ENCODE peak calls at places on chromosomes 16 and 17, in five cellular contexts. B, L, J, I and F are unnamed samples. For H3K36me3, the result is how much of the 10 kb centered on the place peaks cover.

GRCh38 chr17:47274319-47275069 is 20.9 kb downstream of the ITGB3 start:
- DNase-seq in B (no peak), L (no peak), J (no peak), I (no peak), F (no peak)

GRCh38 chr16:50814541-50814940 is 72.7 kb downstream of the CYLD start:
- DNase-seq in B (no peak), L (no peak), J (no peak), I (no peak), F (no peak)

GRCh38 chr16:72501739-72502653 is 330.0 kb upstream of the PMFBP1 start:
- DNase-seq in B (peak), L (no peak), J (peak), I (peak), F (peak)

GRCh38 chr17:3585826-3586225 is 23.4 kb downstream of the TRPV1 start:
- DNase-seq in B (no peak), L (no peak), J (no peak), I (no peak), F (no peak)

GRCh38 chr16:81532491-81533174 is 88.0 kb downstream of the CMIP start:
- DNase-seq in B (no peak), L (no peak), J (no peak), I (no peak), F (no peak)

GRCh38 chr16:10629592-10629963 is 49.2 kb upstream of the EMP2 start:
- DNase-seq in B (no peak), L (no peak), J (no peak), I (no peak), F (no peak)

GRCh38 chr16:57577691-57578224 is 35.3 kb downstream of the ADGRG5 start:
- DNase-seq in B (no peak), L (no peak), J (no peak), I (no peak), F (no peak)

GRCh38 chr16:78816499-78817441 is 717.3 kb downstream of the WWOX start:
- DNase-seq in B (no peak), L (no peak), J (no peak), I (peak), F (peak)

GRCh38 chr16:5025171-5025632 is 8.5 kb downstream of the NAGPA start:
- DNase-seq in B (peak), L (peak), J (no peak), I (no peak), F (no peak)

GRCh38 chr16:14263011-14263410 is 191.9 kb downstream of the MRTFB start:
- DNase-seq in B (no peak), L (no peak), J (no peak), I (no peak), F (no peak)

GRCh38 chr17:39667262-39668140 is 752 bp upstream of the PNMT start:
- DNase-seq in B (no peak), L (no peak), J (no peak), I (peak), F (no peak)

GRCh38 chr17:8696951-8697745 is 47.5 kb downstream of the CCDC42 start:
- DNase-seq in B (no peak), L (no peak), J (peak), I (peak), F (peak)

GRCh38 chr16:48361540-48361939 is 23.7 kb downstream of the SIAH1 start:
- DNase-seq in B (no peak), L (no peak), J (no peak), I (no peak), F (no peak)

GRCh38 chr17:30199600-30199999 is 35.9 kb downstream of the SLC6A4 start:
- DNase-seq in B (no peak), L (no peak), J (peak), I (no peak), F (no peak)

GRCh38 chr17:17837966-17838962 is 1.5 kb upstream of the SREBF1 start:
- DNase-seq in B (no peak), L (no peak), J (peak), I (peak), F (peak)

GRCh38 chr17:83155128-83156081 is 76.0 kb downstream of the METRNL start:
- DNase-seq in B (no peak), L (no peak), J (peak), I (peak), F (no peak)

GRCh38 chr17:17711708-17712141 is 30.5 kb downstream of the RAI1 start:
- DNase-seq in B (no peak), L (no peak), J (no peak), I (no peak), F (peak)

GRCh38 chr16:65373095-65373494 is 251.2 kb upstream of the CDH11 start:
- DNase-seq in B (no peak), L (no peak), J (no peak), I (no peak), F (no peak)

GRCh38 chr17:9676742-9677387 is 31.5 kb downstream of the USP43 start:
- DNase-seq in B (no peak), L (no peak), J (peak), I (peak), F (peak)

GRCh38 chr16:15757630-15758251 is 99.1 kb downstream of the MYH11 start:
- DNase-seq in B (no peak), L (no peak), J (no peak), I (no peak), F (no peak)

GRCh38 chr17:75125984-75126383 is 5.6 kb downstream of the NT5C start:
- DNase-seq in B (no peak), L (no peak), J (no peak), I (no peak), F (no peak)

GRCh38 chr17:75128694-75129505 is 2.6 kb downstream of the NT5C start:
- DNase-seq in B (no peak), L (no peak), J (no peak), I (no peak), F (no peak)

GRCh38 chr17:75126954-75127353 is 4.6 kb downstream of the NT5C start:
- DNase-seq in B (no peak), L (no peak), J (no peak), I (no peak), F (no peak)

GRCh38 chr17:75124041-75124818 is 7.3 kb downstream of the NT5C start:
- DNase-seq in B (no peak), L (no peak), J (peak), I (peak), F (peak)

GRCh38 chr17:75124819-75125162 is 6.8 kb downstream of the NT5C start:
- DNase-seq in B (no peak), L (no peak), J (no peak), I (no peak), F (no peak)
- H2AFZ ChIP-seq in B (no peak), L (no peak), J (no peak), I (no peak), F (no peak)

DNA sequence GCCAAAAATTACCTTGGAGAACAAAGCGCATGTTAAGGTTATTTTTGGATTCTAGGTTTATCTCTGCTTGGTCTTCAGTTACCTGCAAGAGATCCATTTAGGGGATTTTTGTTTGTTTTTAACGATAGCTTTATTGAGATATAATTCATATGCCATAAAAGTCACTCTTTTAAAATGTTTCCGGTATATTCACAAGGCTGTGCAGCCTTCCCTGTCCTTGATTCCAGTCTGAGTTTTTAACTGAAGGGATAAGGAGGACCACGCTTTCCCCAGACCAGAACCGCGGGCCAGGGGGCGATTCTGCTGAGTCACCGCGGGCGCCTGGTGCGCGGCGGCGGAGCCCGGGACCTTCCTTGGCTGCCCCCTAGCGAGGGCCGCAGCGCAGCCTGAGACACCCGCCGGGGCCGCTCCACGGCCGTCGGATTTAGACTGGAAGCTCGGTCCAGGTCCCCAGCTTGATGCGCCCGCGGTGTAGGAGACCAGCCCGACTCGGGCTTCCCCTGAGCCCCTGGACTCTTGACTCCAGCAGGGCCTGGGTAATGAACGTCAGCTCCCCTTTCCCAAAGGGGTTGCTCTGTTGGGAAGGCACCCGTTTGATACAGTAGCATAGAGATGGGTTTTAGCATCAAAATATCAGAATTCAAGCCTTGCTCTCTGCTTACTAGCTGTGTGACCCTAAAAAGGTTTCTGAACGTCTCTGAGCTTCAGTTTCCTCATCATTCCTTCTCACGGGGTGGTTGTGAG is 50.0 kb upstream of the STH start:
- DNase-seq in B (peak), L (peak), J (peak), I (peak), F (peak)
- H3K4ac ChIP-seq in B (no peak), L (no peak), J (no peak), I (no peak), F (no peak)

DNA sequence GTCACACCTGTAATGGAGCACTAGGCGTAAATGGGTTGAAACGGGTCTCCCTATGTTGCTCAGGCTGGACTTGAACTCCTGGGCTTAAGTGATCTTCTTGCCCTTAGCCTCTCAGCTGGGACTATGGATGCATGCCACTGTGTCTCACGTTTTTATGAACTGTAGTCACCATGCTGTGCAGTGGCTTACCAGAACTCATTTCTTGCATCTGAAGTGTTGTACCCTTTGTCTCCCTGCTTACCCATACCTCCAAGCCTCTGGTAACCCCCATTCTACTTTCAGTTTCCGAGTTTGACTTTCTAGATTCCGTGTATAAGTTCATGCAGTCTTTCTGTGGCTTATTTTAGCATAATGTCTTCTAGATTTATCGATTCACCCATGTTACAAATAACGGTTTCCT is 7.7 kb downstream of the PYCARD start:
- DNase-seq in B (no peak), L (no peak), J (no peak), I (no peak), F (no peak)
- H3K36me3 ChIP-seq in B (half or more), L (half or more), J (half or more), I (half or more), F (half or more)

DNA sequence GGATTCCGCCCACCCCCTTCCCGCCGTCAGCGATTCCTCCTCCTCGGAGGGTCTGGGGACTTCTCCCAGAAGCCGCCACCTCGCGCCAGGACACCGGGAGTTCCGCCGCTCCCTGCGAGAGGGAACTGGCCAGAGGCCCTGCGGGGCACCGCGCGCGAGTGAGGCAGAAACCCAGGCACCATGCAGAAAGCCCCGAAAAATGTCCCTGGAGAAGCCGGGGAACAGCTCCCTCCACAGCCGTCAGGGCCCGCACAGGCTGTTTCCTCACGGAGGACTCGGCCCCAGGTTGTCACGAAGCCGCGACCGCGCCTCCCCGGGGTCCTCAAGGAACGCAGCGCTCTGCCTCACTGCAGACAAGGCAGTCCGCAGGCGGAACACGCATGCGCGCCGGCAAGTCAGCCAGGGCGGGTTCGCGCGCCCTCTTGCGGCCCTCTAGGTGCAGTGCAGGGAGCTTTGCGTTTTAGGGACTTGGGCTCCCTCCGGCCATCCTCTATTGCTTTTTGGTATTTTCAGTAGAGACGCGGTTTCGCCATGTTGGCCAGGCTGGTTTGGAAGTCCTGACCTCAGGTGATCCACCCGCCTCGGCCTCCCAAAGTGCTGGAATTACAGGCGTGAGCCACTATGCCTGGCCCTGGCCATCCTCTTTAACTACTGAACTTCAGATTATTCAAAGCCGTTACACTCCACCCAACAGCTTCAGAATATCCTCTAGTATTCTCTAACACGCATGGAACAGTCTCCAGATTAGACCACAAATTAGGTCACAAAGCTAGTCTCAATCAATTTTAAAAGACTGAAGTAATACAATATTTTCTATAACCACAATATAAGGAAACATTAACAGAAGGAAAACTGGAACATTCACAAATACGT is 20.3 kb upstream of the ZNF287 start:
- DNase-seq in B (peak), L (peak), J (peak), I (peak), F (peak)
- H2AFZ ChIP-seq in B (peak), L (peak), J (peak), I (peak), F (peak)

GRCh38 chr17:81295031-81295677 is at the start of gene SLC38A10:
- DNase-seq in B (peak), L (peak), J (peak), I (peak), F (peak)

GRCh38 chr17:81292450-81292849 is 2.7 kb downstream of the SLC38A10 start:
- DNase-seq in B (no peak), L (no peak), J (no peak), I (peak), F (no peak)

GRCh38 chr17:81291662-81292061 is 3.4 kb downstream of the SLC38A10 start:
- DNase-seq in B (no peak), L (peak), J (peak), I (peak), F (peak)

GRCh38 chr17:81295678-81296381 is 723 bp upstream of the SLC38A10 start:
- DNase-seq in B (no peak), L (peak), J (peak), I (peak), F (peak)

GRCh38 chr17:81294512-81295030 is 536 bp downstream of the SLC38A10 start:
- DNase-seq in B (no peak), L (no peak), J (peak), I (peak), F (peak)
- H3K4ac ChIP-seq in B (peak), L (no peak), J (peak), I (peak), F (peak)

GRCh38 chr16:1389762-1390161 is 24.7 kb downstream of the UNKL start:
- DNase-seq in B (no peak), L (no peak), J (no peak), I (no peak), F (no peak)
- H3K36me3 ChIP-seq in B (under half), L (under half), J (under half), I (under half), F (half or more)